ENCODE peak calls at places on chromosomes 6 and 20, in eight cellular contexts. M is vagina; U is colonic mucosa; X is fibroblast of mammary gland; H is AG09319; R is HFFc6; N is fibroblast of lung; S is CD8-positive, alpha-beta T cell. V is an unnamed sample.

GRCh38 chr6:6798430-6798829 is 209.9 kb downstream of the LY86 start:
- DNase-seq in M (no peak), U (no peak), X (no peak), H (no peak), R (no peak), N (no peak), S (no peak), V (no peak)

GRCh38 chr6:119333063-119333609 is 16.4 kb downstream of the MAN1A1 start:
- DNase-seq in M (no peak), U (no peak), X (no peak), H (no peak), R (no peak), N (no peak), S (no peak), V (no peak)

GRCh38 chr6:118387921-118388701 is 160.0 kb upstream of the PLN start:
- DNase-seq in M (no peak), U (no peak), X (peak; percentile 87), H (peak; percentile 51), R (peak; percentile 84), N (peak; percentile 93), S (no peak), V (no peak)

GRCh38 chr6:29656157-29656556 is 735 bp upstream of the MOG start:
- DNase-seq in M (no peak), U (no peak), X (no peak), H (no peak), R (no peak), N (no peak), S (no peak), V (no peak)

GRCh38 chr6:18387061-18387721 is at the start of gene RNF144B:
- DNase-seq in M (no peak), U (peak; percentile 90), X (peak; percentile 43), H (no peak), R (peak; percentile 58), N (peak; percentile 56), S (peak; percentile 67), V (peak; percentile 71)

GRCh38 chr6:36118550-36119107 is 11.7 kb upstream of the MAPK13 start:
- DNase-seq in M (no peak), U (peak; percentile 55), X (peak; percentile 32), H (no peak), R (no peak), N (no peak), S (peak; percentile 78), V (no peak)

GRCh38 chr6:73560853-73561407 is 40.1 kb upstream of the EEF1A1 start:
- DNase-seq in M (no peak), U (no peak), X (no peak), H (no peak), R (no peak), N (no peak), S (no peak), V (no peak)

GRCh38 chr6:106244931-106245330 is 80.6 kb downstream of the ATG5 start:
- DNase-seq in M (no peak), U (no peak), X (no peak), H (no peak), R (no peak), N (no peak), S (no peak), V (no peak)

GRCh38 chr20:60694763-60695162 is 557.3 kb upstream of the CDH4 start:
- DNase-seq in M (no peak), U (no peak), X (peak; percentile 66), H (no peak), R (peak; percentile 12), N (peak; percentile 5), S (no peak), V (no peak)

GRCh38 chr6:167706313-167707109 is 120.2 kb upstream of the AFDN start:
- DNase-seq in M (no peak), U (no peak), X (no peak), H (no peak), R (no peak), N (no peak), S (peak; percentile 43), V (no peak)

GRCh38 chr6:26197736-26198625 is 110.8 kb downstream of the HFE start:
- DNase-seq in M (no peak), U (peak; percentile 81), X (peak; percentile 41), H (no peak), R (peak; percentile 18), N (peak; percentile 39), S (peak; percentile 34), V (no peak)

GRCh38 chr6:35475573-35475972 is 7.4 kb downstream of the RPL10A start:
- DNase-seq in M (no peak), U (no peak), X (no peak), H (no peak), R (no peak), N (no peak), S (no peak), V (no peak)

GRCh38 chr20:35757098-35757705 is 14.6 kb upstream of the PHF20 start:
- DNase-seq in M (no peak), U (no peak), X (no peak), H (no peak), R (no peak), N (no peak), S (no peak), V (no peak)

GRCh38 chr6:46876126-46876525 is 45.6 kb downstream of the ADGRF5 start:
- DNase-seq in M (no peak), U (peak; percentile 25), X (peak; percentile 6), H (no peak), R (no peak), N (no peak), S (no peak), V (no peak)

GRCh38 chr6:45445749-45446454 is 68.2 kb upstream of the SUPT3H start:
- DNase-seq in M (no peak), U (peak; percentile 79), X (peak; percentile 99), H (peak; percentile 97), R (peak; percentile 98), N (peak; percentile 99), S (no peak), V (no peak)

GRCh38 chr6:82251942-82252341 is 4.4 kb upstream of the IBTK start:
- DNase-seq in M (no peak), U (no peak), X (peak; percentile 62), H (no peak), R (peak; percentile 57), N (peak; percentile 67), S (no peak), V (no peak)

GRCh38 chr6:9456241-9456658 is 958.6 kb downstream of the TFAP2A start:
- DNase-seq in M (no peak), U (no peak), X (no peak), H (no peak), R (no peak), N (no peak), S (no peak), V (no peak)

GRCh38 chr6:52176550-52176949 is 9.6 kb upstream of the IL17A start:
- DNase-seq in M (no peak), U (no peak), X (no peak), H (no peak), R (no peak), N (no peak), S (no peak), V (no peak)

GRCh38 chr6:159470400-159470799 is 222.6 kb downstream of the SOD2 start:
- DNase-seq in M (no peak), U (no peak), X (no peak), H (no peak), R (no peak), N (no peak), S (no peak), V (no peak)
- TF ChIP-seq CTCF in M (no peak), U (no peak), X (no peak), H (no peak), R (no peak), N (no peak), S (no peak), V (no peak)

GRCh38 chr20:24097506-24098245 is 109.1 kb upstream of the GGTLC1 start:
- DNase-seq in M (no peak), U (no peak), X (no peak), H (no peak), R (no peak), N (no peak), S (no peak), V (no peak)

GRCh38 chr20:24102749-24103148 is 114.2 kb upstream of the GGTLC1 start:
- DNase-seq in M (no peak), U (no peak), X (no peak), H (no peak), R (no peak), N (no peak), S (no peak), V (no peak)

GRCh38 chr20:24102290-24102689 is 113.7 kb upstream of the GGTLC1 start:
- DNase-seq in M (no peak), U (no peak), X (peak; percentile 3), H (no peak), R (no peak), N (no peak), S (peak; percentile 12), V (no peak)

GRCh38 chr20:24098886-24099285 is 110.3 kb upstream of the GGTLC1 start:
- DNase-seq in M (no peak), U (no peak), X (peak; percentile 19), H (no peak), R (peak; percentile 8), N (no peak), S (no peak), V (no peak)

DNA sequence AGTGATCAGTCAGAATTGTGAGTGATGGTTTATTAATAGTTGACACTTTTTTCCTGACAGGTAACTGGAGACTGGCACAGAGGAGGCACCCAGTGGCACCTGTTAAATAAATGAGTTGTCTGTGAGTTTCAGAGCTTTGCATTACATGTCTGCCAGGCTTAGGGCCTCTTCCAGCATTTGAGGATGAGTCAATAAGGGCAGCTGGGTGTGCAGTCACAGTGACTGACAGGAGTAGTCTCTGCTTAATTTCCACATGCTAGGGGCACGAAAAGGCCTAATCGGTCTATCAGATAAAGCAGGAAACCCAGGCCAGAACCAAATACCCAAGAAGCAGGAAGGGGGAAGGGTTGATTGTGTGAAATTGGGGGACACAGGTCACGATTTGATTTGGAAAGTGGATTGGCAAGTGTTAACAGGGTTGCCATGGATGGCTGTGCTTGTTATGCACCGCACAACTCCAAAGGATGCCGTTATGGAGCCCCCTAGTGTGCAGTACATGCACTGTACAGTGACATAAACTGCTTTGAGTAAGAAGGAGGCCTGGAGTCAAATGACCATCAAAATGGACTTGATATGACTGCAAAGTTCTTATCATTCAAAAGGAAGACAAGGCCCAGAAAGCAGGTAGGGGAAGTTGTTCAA is 111.9 kb upstream of the GGTLC1 start:
- DNase-seq in M (no peak), U (peak; percentile 40), X (peak; percentile 52), H (no peak), R (peak; percentile 34), N (peak; percentile 51), S (peak; percentile 66), V (no peak)
- TF ChIP-seq CTCF in M (no peak), U (peak; percentile 61), X (peak; percentile 68), H (peak; percentile 62), R (peak; percentile 78), N (peak; percentile 67), S (peak; percentile 75), V (peak; percentile 83)

GRCh38 chr20:53413188-53413631 is 180.4 kb downstream of the ZNF217 start:
- DNase-seq in M (no peak), U (peak; percentile 53), X (no peak), H (no peak), R (no peak), N (no peak), S (peak; percentile 53), V (no peak)
- TF ChIP-seq CTCF in M (no peak), U (peak; percentile 56), X (no peak), H (no peak), R (no peak), N (no peak), S (peak; percentile 51), V (peak; percentile 53)

DNA sequence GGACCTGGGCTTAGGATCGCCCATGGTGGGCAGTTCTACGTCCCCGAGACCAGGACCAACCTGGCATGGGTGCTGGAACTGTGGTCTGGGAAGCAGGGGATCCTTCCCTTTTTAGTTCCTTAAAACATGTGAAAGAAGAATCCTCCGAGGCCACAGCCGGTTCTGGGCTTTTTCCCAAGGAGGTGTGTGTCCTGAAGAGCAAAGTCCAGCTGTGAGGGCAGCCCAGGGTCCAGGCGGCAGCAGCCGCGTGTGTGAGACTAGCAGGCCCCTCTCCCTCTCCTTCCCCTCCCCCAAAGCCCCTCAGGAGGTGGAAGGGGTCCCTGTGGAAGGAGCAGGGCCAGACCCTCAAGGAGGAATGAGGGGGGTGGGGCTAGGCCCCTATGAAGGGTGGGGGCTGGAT is 35.1 kb upstream of the PCMTD2 start:
- DNase-seq in M (no peak), U (no peak), X (no peak), H (no peak), R (no peak), N (no peak), S (no peak), V (no peak)
- TF ChIP-seq CTCF in M (no peak), U (no peak), X (no peak), H (no peak), R (no peak), N (no peak), S (no peak), V (no peak)

V was measured in type B pancreatic cell.